ENCODE peak calls at places on chromosome 10, in four cellular contexts. Z is IMR-90, W is H9, F is neuronal stem cell. G is an unnamed sample.

GRCh38 chr10:23610626-23611307 is 171.9 kb downstream of the OTUD1 start:
- DNase-seq in Z (no peak), F (no peak), W (no peak), G (no peak)

GRCh38 chr10:96918214-96919002 is 86.3 kb downstream of the LCOR start:
- DNase-seq in W (no peak), F (no peak), Z (no peak), G (no peak)

GRCh38 chr10:132271458-132272011 is 36.2 kb downstream of the STK32C start:
- DNase-seq in W (no peak), F (no peak), Z (no peak), G (no peak)

GRCh38 chr10:114694735-114695134 is 36.7 kb upstream of the ABLIM1 start:
- DNase-seq in W (peak; percentile 68), F (peak; percentile 38), Z (no peak), G (peak; percentile 52)

GRCh38 chr10:63837043-63837442 is 315.8 kb downstream of the REEP3 start:
- DNase-seq in W (no peak), F (no peak), Z (no peak), G (no peak)

GRCh38 chr10:127977368-127978009 is 70.6 kb downstream of the PTPRE start:
- DNase-seq in W (peak; percentile 29), Z (peak; percentile 44), F (no peak), G (peak; percentile 97)

GRCh38 chr10:36730316-36730715 is 395.1 kb upstream of the ANKRD30A start:
- DNase-seq in F (no peak), W (no peak), Z (peak; percentile 35), G (no peak)

GRCh38 chr10:103244663-103245271 is 920 bp upstream of the RPEL1 start:
- DNase-seq in W (peak; percentile 85), Z (peak; percentile 81), F (peak; percentile 80), G (peak; percentile 82)

GRCh38 chr10:92240289-92241157 is 50.4 kb downstream of the CPEB3 start:
- DNase-seq in F (peak; percentile 54), Z (peak; percentile 70), W (peak; percentile 58), G (peak; percentile 86)

GRCh38 chr10:69901623-69902505 is 100.2 kb downstream of the COL13A1 start:
- DNase-seq in W (peak; percentile 79), Z (peak; percentile 60), F (peak; percentile 56), G (peak; percentile 62)

GRCh38 chr10:70742537-70743429 is 42.4 kb downstream of the TBATA start:
- DNase-seq in W (no peak), F (no peak), Z (peak; percentile 72), G (peak; percentile 88)

GRCh38 chr10:26909753-26910152 is 49.0 kb upstream of the ABI1 start:
- DNase-seq in F (no peak), W (no peak), Z (no peak), G (no peak)

GRCh38 chr10:10010397-10010796 is 1007.3 kb upstream of the CELF2 start:
- DNase-seq in F (no peak), W (peak; percentile 24), Z (no peak), G (no peak)

GRCh38 chr10:15149042-15149771 is 19.3 kb downstream of the NMT2 start:
- DNase-seq in Z (no peak), F (no peak), W (no peak), G (no peak)

GRCh38 chr10:102396751-102397151 is 1.2 kb downstream of the NFKB2 start:
- DNase-seq in Z (no peak), F (no peak), W (no peak), G (no peak)

GRCh38 chr10:120948889-120949382 is 97.8 kb downstream of the WDR11 start:
- DNase-seq in F (peak; percentile 67), W (peak; percentile 75), Z (peak; percentile 55), G (peak; percentile 69)

GRCh38 chr10:132360766-132361447 is 28.9 kb downstream of the LRRC27 start:
- DNase-seq in Z (no peak), W (peak; percentile 77), F (no peak), G (no peak)

GRCh38 chr10:80204801-80205477 is 398 bp downstream of the ANXA11 start:
- DNase-seq in Z (peak; percentile 30), W (no peak), F (no peak), G (peak; percentile 45)

GRCh38 chr10:28947209-28947608 is 269.9 kb downstream of the BAMBI start:
- DNase-seq in F (no peak), Z (peak; percentile 21), W (no peak), G (no peak)

GRCh38 chr10:7093368-7093767 is 317.5 kb downstream of the SFMBT2 start:
- DNase-seq in F (no peak), W (no peak), Z (no peak), G (no peak)

GRCh38 chr10:31194986-31195385 is 124.0 kb upstream of the ZEB1 start:
- DNase-seq in F (no peak), Z (peak; percentile 43), W (no peak), G (peak; percentile 53)

GRCh38 chr10:6300106-6300783 is 97.5 kb downstream of the PFKFB3 start:
- DNase-seq in F (no peak), Z (peak; percentile 56), W (no peak), G (peak; percentile 46)

GRCh38 chr10:89458289-89458688 is 43.9 kb downstream of the IFIT5 start:
- DNase-seq in W (no peak), Z (peak; percentile 79), F (no peak), G (peak; percentile 64)

GRCh38 chr10:69883680-69884375 is 82.1 kb downstream of the COL13A1 start:
- DNase-seq in W (no peak), Z (no peak), F (no peak), G (no peak)

GRCh38 chr10:59622320-59622901 is 87.2 kb downstream of the SLC16A9 start:
- DNase-seq in Z (peak; percentile 61), F (peak; percentile 39), W (peak; percentile 70), G (peak; percentile 70)

GRCh38 chr10:131645756-131646155 is 255.1 kb upstream of the PPP2R2D start:
- DNase-seq in W (no peak), F (no peak), Z (no peak), G (no peak)

GRCh38 chr10:48523212-48523819 is 81.6 kb downstream of the ARHGAP22 start:
- DNase-seq in W (peak; percentile 53), F (peak; percentile 14), Z (peak; percentile 98), G (peak; percentile 75)

GRCh38 chr10:114720685-114721278 is 62.7 kb upstream of the ABLIM1 start:
- DNase-seq in F (no peak), W (no peak), Z (no peak), G (no peak)

GRCh38 chr10:84706875-84707274 is 378.5 kb downstream of the CCSER2 start:
- DNase-seq in Z (peak; percentile 8), W (no peak), F (no peak), G (no peak)

GRCh38 chr10:70106958-70107791 is 25.4 kb downstream of the AIFM2 start:
- DNase-seq in Z (no peak), F (peak; percentile 39), W (peak; percentile 83), G (no peak)

GRCh38 chr10:113283189-113283588 is 269.7 kb upstream of the HABP2 start:
- DNase-seq in W (no peak), F (no peak), Z (no peak), G (no peak)

GRCh38 chr10:4843525-4844180 is 17.6 kb downstream of the AKR1E2 start:
- DNase-seq in W (no peak), F (no peak), Z (no peak), G (no peak)

GRCh38 chr10:112721080-112721698 is 228.9 kb upstream of the TCF7L2 start:
- DNase-seq in Z (peak; percentile 53), F (no peak), W (no peak), G (peak; percentile 42)

GRCh38 chr10:101257121-101257890 is 28.0 kb upstream of the LBX1 start:
- DNase-seq in W (no peak), Z (no peak), F (no peak), G (no peak)

GRCh38 chr10:3471927-3472704 is 299.5 kb upstream of the PITRM1 start:
- DNase-seq in Z (no peak), W (no peak), F (peak; percentile 45), G (peak; percentile 53)

GRCh38 chr10:132667613-132668394 is 118.1 kb downstream of the NKX6-2 start:
- DNase-seq in W (no peak), Z (peak; percentile 86), F (no peak), G (peak; percentile 87)

GRCh38 chr10:78777466-78778256 is 291.1 kb upstream of the ZMIZ1 start:
- DNase-seq in F (no peak), Z (peak; percentile 57), W (no peak), G (peak; percentile 76)
- H3K9me3 ChIP-seq in F (no peaks in the 10 kb centered on the region), Z (no peaks in the 10 kb centered on the region), W (no peaks in the 10 kb centered on the region), G (peaks cover 2% of the 10 kb centered on the region)

DNA sequence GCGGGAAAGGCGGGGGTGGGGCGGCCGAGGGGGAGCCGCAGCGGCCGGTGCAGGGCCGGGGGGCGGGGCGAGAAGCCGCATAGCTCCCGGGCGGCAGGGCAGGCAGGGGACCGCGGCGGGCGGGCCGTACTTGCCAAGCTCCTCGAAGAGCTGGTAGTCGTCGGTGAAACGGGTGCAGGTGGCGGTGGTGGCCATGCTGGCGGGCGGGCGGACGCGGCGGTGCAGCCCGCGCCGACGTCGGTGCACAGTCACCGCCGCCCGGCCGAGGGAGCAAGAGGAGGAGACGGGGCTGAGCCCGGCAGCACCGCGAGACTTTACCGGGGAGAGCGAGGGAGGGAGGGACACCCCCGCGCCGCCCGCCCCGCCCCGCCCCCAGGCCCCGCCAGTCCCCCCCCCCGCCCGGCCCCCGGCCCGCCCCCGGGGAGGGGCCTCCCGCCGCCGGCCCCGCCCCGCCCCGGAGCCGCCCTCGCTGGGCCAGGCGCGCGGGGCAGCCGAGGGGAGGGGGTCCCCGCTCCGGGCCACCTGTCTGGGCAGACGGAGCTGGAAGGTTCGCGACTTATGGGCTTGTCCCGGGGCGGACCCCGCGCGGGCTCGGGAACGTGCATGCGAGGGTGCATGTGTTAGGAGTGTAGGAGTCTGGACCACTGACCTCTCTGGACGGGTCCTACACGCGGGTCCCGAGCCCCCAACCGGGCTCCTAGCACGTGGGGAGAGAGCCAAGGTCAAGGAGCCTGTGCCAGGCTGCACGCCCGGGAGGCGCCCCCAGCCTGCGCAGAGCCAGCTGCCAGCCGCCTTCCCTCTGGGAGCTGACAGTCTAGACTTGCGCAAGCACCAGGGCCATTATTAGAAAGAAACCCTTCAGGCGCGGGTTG is at the start of gene CAMK2G:
- DNase-seq in F (peak; percentile 74), Z (peak; percentile 79), W (peak; percentile 87), G (peak; percentile 88)
- H3K27ac ChIP-seq in F (no peak within 1 kb of the TSS), Z (peak within 1 kb of the TSS; percentile 83), W (no peak within 1 kb of the TSS), G (no peak within 1 kb of the TSS)

GRCh38 chr10:86958831-86959736 is 685 bp downstream of the SNCG start:
- DNase-seq in F (no peak), Z (peak; percentile 78), W (peak; percentile 58), G (peak; percentile 78)
- H2AK5ac ChIP-seq in F (peak overlapping the region; percentile 99), Z (peak overlapping the region; percentile 98), W (no peak overlapping the region), G (peak overlapping the region; percentile 6)

GRCh38 chr10:72542396-72542815 is 83.5 kb downstream of the MICU1 start:
- DNase-seq in W (no peak), F (no peak), Z (no peak), G (no peak)
- H3K9me3 ChIP-seq in W (no peaks in the 10 kb centered on the region), F (peaks cover 22% of the 10 kb centered on the region), Z (peaks cover 14% of the 10 kb centered on the region), G (peaks cover 28% of the 10 kb centered on the region)

GRCh38 chr10:279655-280054 is 144.4 kb downstream of the ZMYND11 start:
- DNase-seq in Z (no peak), F (no peak), W (peak; percentile 43), G (no peak)

GRCh38 chr10:282294-283139 is 147.3 kb downstream of the ZMYND11 start:
- DNase-seq in F (no peak), W (no peak), Z (peak; percentile 72), G (peak; percentile 31)

GRCh38 chr10:283916-284356 is 148.7 kb downstream of the ZMYND11 start:
- DNase-seq in F (no peak), W (no peak), Z (no peak), G (no peak)

GRCh38 chr10:285216-285967 is 150.1 kb downstream of the ZMYND11 start:
- DNase-seq in W (no peak), F (no peak), Z (no peak), G (no peak)

GRCh38 chr10:283140-283479 is 147.9 kb downstream of the ZMYND11 start:
- DNase-seq in W (no peak), Z (no peak), F (no peak), G (no peak)
- H3K27ac ChIP-seq in W (no peak overlapping the region), Z (no peak overlapping the region), F (no peak overlapping the region), G (no peak overlapping the region)

GRCh38 chr10:44962870-44963738 is 3.5 kb downstream of the RASSF4 start:
- DNase-seq in W (peak; percentile 70), Z (no peak), F (no peak), G (peak; percentile 34)
- H2AK5ac ChIP-seq in W (no peak overlapping the region), Z (no peak overlapping the region), F (peak overlapping the region; percentile 96), G (peak overlapping the region; percentile 8)